ENCODE peak calls at places on chromosomes 16 and 17, in four cellular contexts. T is head of caudate nucleus, A is nephron progenitor cell, L is neural crest cell. S is an unnamed sample.

GRCh38 chr16:89170346-89171215 is 967 bp upstream of the CDH15 start:
- DNase-seq in T (no peak), A (no peak), L (no peak), S (no peak)

GRCh38 chr17:7336240-7337175 is at the start of gene ACAP1:
- DNase-seq in T (no peak), A (no peak), L (no peak), S (no peak)

GRCh38 chr16:66459878-66460277 is 32.8 kb downstream of the BEAN1 start:
- DNase-seq in T (no peak), A (peak), L (no peak), S (no peak)

GRCh38 chr17:28744104-28744801 is 442 bp downstream of the TRAF4 start:
- DNase-seq in T (peak), A (peak), L (peak), S (no peak)

GRCh38 chr16:85208643-85209520 is 96.6 kb upstream of the CIBAR2 start:
- DNase-seq in T (no peak), A (no peak), L (no peak), S (no peak)

GRCh38 chr16:20678242-20678641 is 19.2 kb downstream of the ACSM1 start:
- DNase-seq in T (no peak), A (no peak), L (no peak), S (no peak)

GRCh38 chr17:45973099-45973838 is 25.8 kb upstream of the STH start:
- DNase-seq in T (no peak), A (no peak), L (no peak), S (no peak)

GRCh38 chr17:67602974-67603373 is 114.8 kb upstream of the NOL11 start:
- DNase-seq in T (no peak), A (no peak), L (no peak), S (peak)

GRCh38 chr17:44086364-44087311 is 16.1 kb downstream of the G6PC3 start:
- DNase-seq in T (peak), A (no peak), L (no peak), S (peak)

GRCh38 chr16:85448557-85449194 is 164.4 kb upstream of the GSE1 start:
- DNase-seq in T (no peak), A (no peak), L (no peak), S (no peak)

GRCh38 chr17:27649929-27650328 is 18.9 kb downstream of the LGALS9 start:
- DNase-seq in T (peak), A (no peak), L (no peak), S (peak)

GRCh38 chr16:27330542-27330941 is 16.8 kb downstream of the IL4R start:
- DNase-seq in T (no peak), A (no peak), L (no peak), S (peak)

GRCh38 chr16:86680137-86680536 is 101.8 kb downstream of the FOXL1 start:
- DNase-seq in T (no peak), A (no peak), L (no peak), S (no peak)

GRCh38 chr16:85800321-85800669 is 800 bp downstream of the COX4I1 start:
- DNase-seq in T (no peak), A (peak), L (no peak), S (no peak)

GRCh38 chr17:82117139-82118090 is 19.4 kb upstream of the FASN start:
- DNase-seq in T (no peak), A (no peak), L (no peak), S (no peak)

GRCh38 chr16:70777973-70778406 is 23.0 kb downstream of the VAC14 start:
- DNase-seq in T (no peak), A (no peak), L (no peak), S (no peak)

GRCh38 chr17:48209973-48210372 is 102.4 kb downstream of the SNX11 start:
- DNase-seq in T (no peak), A (no peak), L (no peak), S (no peak)

GRCh38 chr17:6374761-6375312 is 60.1 kb downstream of the AIPL1 start:
- DNase-seq in T (peak), A (peak), L (peak), S (peak)

GRCh38 chr16:79334127-79334526 is 266.4 kb downstream of the MAF start:
- DNase-seq in T (peak), A (peak), L (peak), S (no peak)

GRCh38 chr16:75105306-75106061 is 11.1 kb downstream of the LDHD start:
- DNase-seq in T (peak), A (no peak), L (no peak), S (peak)

GRCh38 chr16:52497067-52497816 is 49.7 kb downstream of the TOX3 start:
- DNase-seq in T (no peak), A (no peak), L (no peak), S (no peak)

GRCh38 chr17:1455291-1455747 is 713 bp downstream of the CRK start:
- DNase-seq in T (peak), A (peak), L (peak), S (peak)

GRCh38 chr16:1078579-1079021 is 6.1 kb downstream of the SSTR5 start:
- DNase-seq in T (no peak), A (no peak), L (no peak), S (no peak)

GRCh38 chr17:8386841-8387240 is 3.8 kb upstream of the RPL26 start:
- DNase-seq in T (no peak), A (no peak), L (no peak), S (no peak)

GRCh38 chr17:45920083-45920482 is 25.7 kb downstream of the MAPT start:
- DNase-seq in T (no peak), A (no peak), L (no peak), S (no peak)

GRCh38 chr17:79081571-79082276 is 7.1 kb downstream of the ENGASE start:
- DNase-seq in T (no peak), A (no peak), L (no peak), S (no peak)

S was measured in Ammon's horn.